ENCODE peak calls at places on chromosomes 7 and 10, in five cellular contexts. Q is glutamatergic neuron; S is lower lobe of right lung; B is stimulated activated CD4-positive, alpha-beta T cell treated with anti-CD3 and anti-CD28 coated beads, Interleukin-2, amount 100 ng/mL, for 48 hours; M is NCI-H460. R is an unnamed sample.

GRCh38 chr10:103550229-103550628 is 56.7 kb downstream of the NEURL1 start:
- DNase-seq in B (no peak), Q (no peak), M (no peak), S (no peak), R (no peak)

GRCh38 chr7:117021366-117021765 is 68.1 kb downstream of the ST7 start:
- DNase-seq in Q (no peak), S (no peak), M (no peak), B (no peak), R (no peak)

GRCh38 chr10:78852856-78853255 is 215.9 kb upstream of the ZMIZ1 start:
- DNase-seq in S (no peak), B (peak), Q (no peak), M (no peak), R (peak)

GRCh38 chr10:47299989-47300931 is at the start of gene GDF10:
- DNase-seq in S (no peak), Q (peak), B (no peak), M (no peak), R (no peak)

GRCh38 chr7:17038783-17039170 is 157.0 kb upstream of the AGR3 start:
- DNase-seq in M (no peak), S (no peak), Q (no peak), B (no peak), R (peak)

GRCh38 chr7:84123903-84124573 is 70.6 kb downstream of the SEMA3A start:
- DNase-seq in M (no peak), S (no peak), Q (no peak), B (no peak), R (no peak)

GRCh38 chr7:92119213-92119759 is 15.0 kb downstream of the CYP51A1 start:
- DNase-seq in S (no peak), Q (no peak), B (no peak), M (no peak), R (peak)

GRCh38 chr10:108275895-108276685 is 1111.6 kb upstream of the SORCS1 start:
- DNase-seq in Q (no peak), B (no peak), M (no peak), S (no peak), R (no peak)

GRCh38 chr10:18649364-18649959 is 1.9 kb downstream of the NSUN6 start:
- DNase-seq in Q (no peak), B (no peak), S (no peak), M (no peak), R (no peak)

GRCh38 chr10:67772151-67772550 is 65.8 kb downstream of the DNAJC12 start:
- DNase-seq in B (no peak), S (no peak), Q (no peak), M (no peak), R (no peak)

GRCh38 chr7:25308246-25308645 is 80.0 kb upstream of the NPVF start:
- DNase-seq in M (no peak), S (no peak), B (no peak), Q (no peak), R (no peak)

GRCh38 chr10:98917828-98918227 is 317.8 kb downstream of the HPSE2 start:
- DNase-seq in S (no peak), B (no peak), M (no peak), Q (no peak), R (no peak)

GRCh38 chr7:111485981-111486380 is 76.3 kb downstream of the IMMP2L start:
- DNase-seq in S (no peak), B (no peak), Q (no peak), M (no peak), R (no peak)

GRCh38 chr10:133388265-133388972 is 5.5 kb upstream of the MTG1 start:
- DNase-seq in S (peak), Q (no peak), M (no peak), B (no peak), R (no peak)

GRCh38 chr7:79405368-79405767 is 48.1 kb downstream of the MAGI2 start:
- DNase-seq in S (no peak), M (no peak), B (no peak), Q (no peak), R (no peak)

GRCh38 chr10:88163572-88163971 is 300.1 kb downstream of the PTEN start:
- DNase-seq in M (no peak), Q (no peak), B (no peak), S (no peak), R (no peak)

GRCh38 chr7:26454180-26454579 is 162.5 kb downstream of the SNX10 start:
- DNase-seq in B (no peak), S (no peak), Q (no peak), M (no peak), R (peak)

GRCh38 chr10:90652519-90652918 is 205.3 kb downstream of the HTR7 start:
- DNase-seq in Q (no peak), M (no peak), B (no peak), S (no peak), R (peak)

GRCh38 chr7:100951888-100952560 is 2.7 kb downstream of the MUC3A start:
- DNase-seq in Q (no peak), B (no peak), M (no peak), S (no peak), R (no peak)

GRCh38 chr10:92010026-92010713 is 86.6 kb downstream of the BTAF1 start:
- DNase-seq in B (no peak), M (no peak), Q (no peak), S (no peak), R (no peak)

GRCh38 chr10:68562666-68563522 is 2.8 kb downstream of the TET1 start:
- DNase-seq in B (no peak), S (no peak), Q (peak), M (no peak), R (peak)

GRCh38 chr10:112799726-112800510 is 150.1 kb upstream of the TCF7L2 start:
- DNase-seq in M (no peak), Q (no peak), S (no peak), B (no peak), R (no peak)

GRCh38 chr7:28988818-28989595 is 30.9 kb upstream of the TRIL start:
- DNase-seq in Q (no peak), S (no peak), M (peak), B (no peak), R (peak)

GRCh38 chr7:124041439-124041838 is 8.6 kb upstream of the TMEM229A start:
- DNase-seq in S (no peak), M (no peak), Q (no peak), B (no peak), R (no peak)

GRCh38 chr10:111756541-111757061 is 427.0 kb downstream of the GPAM start:
- DNase-seq in M (peak), B (no peak), Q (peak), S (peak), R (peak)

GRCh38 chr7:3446786-3447185 is 145.7 kb downstream of the SDK1 start:
- DNase-seq in Q (no peak), B (no peak), S (no peak), M (no peak), R (no peak)

R was measured in bronchial epithelial cell.